ENCODE peak calls at places on chromosomes 3 and 15, in seven cellular contexts. G, Y, R, J, T, N and Q are unnamed samples.

GRCh38 chr3:81218023-81218422 is 543.4 kb downstream of the GBE1 start:
- DNase-seq in Y (peak), T (peak), J (no peak), N (no peak), G (peak), R (no peak), Q (peak)

GRCh38 chr15:43144512-43144911 is 11.1 kb downstream of the TMEM62 start:
- DNase-seq in Y (no peak), G (no peak), T (no peak), N (peak), J (no peak), R (peak), Q (no peak)

GRCh38 chr3:64595253-64595694 is 92.5 kb downstream of the ADAMTS9 start:
- DNase-seq in T (peak), G (peak), R (no peak), N (no peak), J (no peak), Y (peak), Q (no peak)

GRCh38 chr3:107347717-107348116 is 29.5 kb upstream of the CCDC54 start:
- DNase-seq in J (no peak), T (no peak), N (no peak), R (no peak), Y (no peak), G (no peak), Q (no peak)

GRCh38 chr3:71225951-71226564 is 357.5 kb downstream of the FOXP1 start:
- DNase-seq in G (peak), T (no peak), Y (peak), J (no peak), R (no peak), N (no peak), Q (no peak)

GRCh38 chr3:8668216-8668615 is 23.6 kb upstream of the SSUH2 start:
- DNase-seq in T (peak), Y (no peak), N (no peak), R (no peak), G (peak), J (no peak), Q (no peak)

GRCh38 chr15:44676676-44677075 is 13.2 kb upstream of the SPG11 start:
- DNase-seq in T (no peak), Y (no peak), N (no peak), G (no peak), J (no peak), R (no peak), Q (no peak)

GRCh38 chr3:60514866-60515265 is 736.4 kb downstream of the FHIT start:
- DNase-seq in T (no peak), G (no peak), R (no peak), N (no peak), J (no peak), Y (no peak), Q (no peak)

GRCh38 chr3:33091746-33092145 is 5.2 kb downstream of the GLB1 start:
- DNase-seq in N (no peak), Y (no peak), T (no peak), R (no peak), G (no peak), J (no peak), Q (no peak)

GRCh38 chr3:52150860-52151259 is 3.4 kb downstream of the POC1A start:
- DNase-seq in G (no peak), T (no peak), J (no peak), Y (no peak), N (no peak), R (no peak), Q (no peak)

GRCh38 chr3:12454808-12455121 is 29.5 kb upstream of the TSEN2 start:
- DNase-seq in G (peak), R (no peak), N (no peak), Y (no peak), J (no peak), T (peak), Q (no peak)

GRCh38 chr3:42731476-42732195 is 29.0 kb upstream of the HHATL start:
- DNase-seq in T (no peak), R (no peak), Y (no peak), G (no peak), N (no peak), J (no peak), Q (no peak)

GRCh38 chr15:82858932-82859331 is 49.5 kb downstream of the WHAMM start:
- DNase-seq in N (no peak), T (no peak), R (no peak), Y (no peak), G (no peak), J (no peak), Q (no peak)

GRCh38 chr15:98648654-98649537 is 557 bp downstream of the IGF1R start:
- DNase-seq in R (peak), G (peak), N (peak), Y (peak), J (no peak), T (peak), Q (peak)
- TF ChIP-seq CTCF in R (no peak), G (no peak), N (no peak), Y (no peak), J (peak), T (no peak), Q (no peak)

DNA sequence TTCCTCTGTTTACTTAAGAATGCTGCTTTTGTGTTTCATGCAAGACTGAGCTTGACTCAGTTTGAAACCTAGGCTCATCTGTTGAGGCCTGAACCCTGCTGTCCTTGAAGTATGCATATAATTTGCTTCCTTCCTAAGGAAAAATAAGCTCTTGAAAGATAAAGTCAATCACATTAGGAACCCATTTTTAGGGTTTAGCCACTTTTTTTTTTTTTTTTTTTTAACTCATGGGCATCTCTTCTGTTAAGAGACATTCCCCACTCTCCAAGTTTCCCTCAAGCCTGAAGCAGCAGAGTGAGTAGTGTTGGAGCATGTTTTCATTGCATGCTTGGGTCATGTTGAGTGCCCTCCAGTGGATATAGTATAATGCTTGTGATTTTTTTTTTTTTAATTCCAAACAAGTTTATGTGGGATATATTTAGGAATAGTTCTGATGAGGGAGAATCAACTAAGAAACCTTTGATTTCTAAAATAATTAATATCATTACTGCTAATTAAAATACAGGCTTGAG is 3.6 kb downstream of the CTNNB1 start:
- DNase-seq in N (no peak), G (peak), Y (peak), J (no peak), T (peak), R (no peak), Q (peak)
- TF ChIP-seq CTCF in N (peak), G (peak), Y (peak), J (peak), T (peak), R (peak), Q (no peak)

DNA sequence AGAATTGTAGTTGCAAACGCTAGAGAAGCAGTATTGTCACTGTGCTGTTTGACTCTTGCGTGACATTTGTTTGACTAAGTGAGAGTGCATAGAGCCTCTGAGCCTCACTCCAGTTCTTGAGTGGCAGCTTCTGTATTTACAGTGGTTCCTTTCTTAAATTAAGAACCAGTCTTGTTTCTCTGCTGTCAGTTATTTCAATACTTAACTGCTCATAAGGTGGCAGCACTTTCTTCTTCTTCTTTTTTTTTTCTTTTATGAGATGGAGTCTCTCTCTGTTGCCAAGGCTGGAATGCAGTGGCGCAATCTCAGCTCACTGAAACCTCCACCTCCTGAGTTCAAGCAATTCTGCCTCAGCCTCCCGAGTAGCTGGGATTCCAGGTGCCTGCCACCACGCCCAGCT is 372.1 kb downstream of the LPP start:
- DNase-seq in J (no peak), R (no peak), Y (peak), G (peak), N (no peak), T (peak), Q (peak)
- TF ChIP-seq CTCF in J (no peak), R (no peak), Y (no peak), G (no peak), N (no peak), T (no peak), Q (no peak)

GRCh38 chr15:41936649-41937567 is 35.4 kb downstream of the EHD4 start:
- DNase-seq in Y (no peak), J (no peak), N (peak), T (no peak), R (no peak), G (no peak), Q (no peak)

GRCh38 chr15:41936155-41936554 is 36.2 kb downstream of the EHD4 start:
- DNase-seq in T (no peak), R (no peak), N (no peak), Y (no peak), J (no peak), G (no peak), Q (no peak)

GRCh38 chr15:41935566-41936020 is 36.8 kb downstream of the EHD4 start:
- DNase-seq in R (no peak), G (no peak), J (no peak), T (no peak), Y (no peak), N (no peak), Q (no peak)

GRCh38 chr15:41939986-41940385 is 32.4 kb downstream of the EHD4 start:
- DNase-seq in J (no peak), N (no peak), Y (no peak), R (no peak), T (no peak), G (no peak), Q (no peak)

DNA sequence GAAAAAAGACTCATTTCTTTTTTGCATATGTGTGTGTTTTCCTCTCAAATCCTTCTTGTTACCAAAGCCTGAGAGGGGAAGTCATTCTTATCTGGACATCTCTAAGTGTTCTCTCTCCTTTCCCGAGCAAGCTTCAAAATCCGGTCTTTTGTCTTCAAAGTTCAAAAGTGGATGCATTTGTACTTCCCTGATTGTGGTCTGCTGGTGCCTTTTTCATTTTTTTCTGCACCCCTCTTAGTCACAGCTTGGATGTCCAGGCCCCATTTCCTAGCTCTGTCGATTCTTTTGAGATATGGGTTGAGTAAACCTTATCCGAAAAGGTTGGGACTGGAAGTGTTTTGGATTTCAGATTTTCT is 34.8 kb downstream of the EHD4 start:
- DNase-seq in T (no peak), Y (no peak), G (no peak), R (no peak), N (no peak), J (no peak), Q (no peak)
- TF ChIP-seq CTCF in T (no peak), Y (no peak), G (no peak), R (no peak), N (no peak), J (no peak), Q (no peak)

DNA sequence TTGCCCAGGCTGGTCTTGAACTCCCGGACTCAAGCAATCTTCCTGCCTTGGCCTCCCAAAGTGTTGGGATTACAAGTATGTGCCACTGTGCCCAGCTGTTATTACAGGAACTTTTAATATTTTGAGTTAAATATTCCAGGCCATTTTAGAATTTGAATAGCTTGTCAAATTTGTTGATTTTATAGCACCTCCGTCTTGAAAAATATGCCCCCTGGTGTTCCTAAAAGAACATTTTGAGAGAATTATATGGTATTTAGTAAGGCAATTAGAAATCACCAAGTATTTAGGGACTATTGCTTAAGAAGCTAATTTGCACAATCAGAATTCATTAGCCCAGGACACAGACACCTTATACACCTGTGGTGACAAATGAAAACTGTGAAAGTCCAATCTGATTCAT is 23.7 kb downstream of the PDE8A start:
- DNase-seq in N (no peak), Y (no peak), J (no peak), G (peak), T (no peak), R (no peak), Q (no peak)
- TF ChIP-seq CTCF in N (no peak), Y (no peak), J (peak), G (no peak), T (peak), R (no peak), Q (no peak)

DNA sequence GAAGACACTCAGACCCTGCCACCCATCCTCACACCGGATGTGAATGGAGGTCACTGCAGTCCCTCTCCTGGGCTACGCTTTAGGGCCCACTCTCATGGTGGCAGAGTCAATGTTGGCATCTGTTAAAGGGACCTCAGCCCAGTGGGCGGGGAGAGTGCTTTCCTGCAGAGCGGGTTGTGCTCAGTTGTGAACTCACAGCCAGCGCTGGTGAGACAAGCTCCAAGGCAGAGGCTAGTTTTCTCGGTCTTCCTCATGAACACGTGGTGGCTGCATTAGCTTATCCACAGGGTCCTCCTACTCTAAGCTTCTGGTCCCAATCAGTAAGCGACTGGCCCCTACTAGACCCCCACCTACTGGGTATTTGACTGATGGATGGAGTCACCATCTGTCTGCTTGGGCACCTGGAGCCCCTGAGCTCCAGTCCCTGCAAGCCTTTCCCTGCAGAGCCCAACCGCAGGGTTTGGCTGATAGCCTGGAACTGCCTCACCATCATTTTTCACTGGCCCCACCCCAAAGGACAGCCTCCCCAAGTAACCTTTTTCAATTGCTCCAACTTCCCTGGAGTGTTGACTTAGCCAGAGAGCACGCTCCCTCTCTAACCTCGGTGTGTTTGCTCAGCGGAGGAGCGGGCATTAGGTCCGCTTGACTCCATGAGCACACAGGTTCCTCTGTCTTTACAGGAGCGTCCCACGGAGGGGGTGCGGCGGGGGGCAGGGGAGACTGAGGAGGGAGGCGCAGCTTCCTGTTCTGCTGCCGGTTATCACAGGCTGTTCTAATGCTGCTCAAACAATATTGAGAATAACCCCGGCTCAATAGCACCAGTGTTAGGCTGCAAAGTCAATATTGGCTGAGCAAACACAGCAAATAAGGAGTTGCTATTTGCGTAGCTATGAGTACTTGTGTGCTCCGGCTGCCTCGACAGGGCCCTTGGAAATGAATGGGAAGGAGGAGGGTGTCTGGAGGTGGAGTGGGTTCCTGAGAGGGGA is 141.7 kb downstream of the RPLP1 start:
- DNase-seq in R (no peak), N (no peak), J (no peak), G (peak), Y (peak), T (peak), Q (peak)
- TF ChIP-seq CTCF in R (no peak), N (no peak), J (no peak), G (no peak), Y (no peak), T (no peak), Q (no peak)

GRCh38 chr3:57755368-57756021 is 614 bp upstream of the SLMAP start:
- DNase-seq in R (peak), G (peak), N (peak), J (peak), T (peak), Y (no peak), Q (peak)
- TF ChIP-seq CTCF in R (peak), G (peak), N (no peak), J (no peak), T (no peak), Y (peak), Q (no peak)

GRCh38 chr3:119352235-119352634 is 58.1 kb downstream of the ARHGAP31 start:
- DNase-seq in N (peak), R (peak), J (no peak), G (no peak), T (peak), Y (no peak), Q (no peak)

GRCh38 chr3:119349353-119349752 is 55.2 kb downstream of the ARHGAP31 start:
- DNase-seq in J (no peak), T (no peak), Y (no peak), N (no peak), G (no peak), R (no peak), Q (no peak)

GRCh38 chr3:119356646-119357045 is 62.5 kb downstream of the ARHGAP31 start:
- DNase-seq in T (no peak), Y (no peak), J (no peak), G (no peak), R (no peak), N (no peak), Q (no peak)

GRCh38 chr3:119350114-119350513 is 55.9 kb downstream of the ARHGAP31 start:
- DNase-seq in Y (no peak), J (no peak), G (no peak), T (no peak), N (no peak), R (no peak), Q (no peak)

GRCh38 chr3:119352863-119353527 is 58.8 kb downstream of the ARHGAP31 start:
- DNase-seq in T (peak), N (no peak), G (peak), J (peak), Y (peak), R (peak), Q (peak)
- TF ChIP-seq CTCF in T (peak), N (no peak), G (peak), J (peak), Y (peak), R (peak), Q (no peak)

DNA sequence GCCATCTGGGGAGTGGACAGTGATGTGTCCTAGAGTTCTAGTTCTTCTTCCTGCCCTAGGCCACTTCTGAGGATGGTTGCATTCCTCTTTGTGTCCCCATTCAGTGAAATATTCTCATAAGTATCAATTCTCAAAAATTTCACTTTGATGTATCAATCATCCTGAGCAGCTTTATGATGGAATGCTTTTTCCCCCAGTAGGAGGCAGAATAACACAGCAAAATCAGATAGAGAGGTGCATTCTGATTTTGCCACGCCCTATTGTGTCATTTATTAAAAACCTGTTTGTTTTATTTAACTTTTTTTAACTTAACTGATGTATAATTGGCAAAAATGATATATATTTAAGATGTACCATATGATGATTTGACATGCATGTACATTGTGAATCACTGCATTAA is 656.0 kb upstream of the GRM7 start:
- DNase-seq in Y (no peak), R (peak), G (no peak), J (no peak), N (peak), T (no peak), Q (no peak)
- TF ChIP-seq CTCF in Y (no peak), R (peak), G (no peak), J (peak), N (no peak), T (no peak), Q (no peak)